ENCODE peak calls at places on chromosomes 11 and 22, in eight cellular contexts. U, L, X, Y, D, P, J and W are unnamed samples.

GRCh38 chr11:34789196-34789834 is 126.9 kb downstream of the APIP start:
- DNase-seq in U (no peak), L (no peak), X (no peak), Y (no peak), D (no peak), P (no peak), J (no peak), W (no peak)

GRCh38 chr11:113895367-113896155 is 9.0 kb upstream of the HTR3B start:
- DNase-seq in U (peak), L (no peak), X (no peak), Y (no peak), D (peak), P (no peak), J (peak), W (no peak)

GRCh38 chr11:77525455-77526091 is 51.7 kb upstream of the PAK1 start:
- DNase-seq in U (peak), L (no peak), X (no peak), Y (no peak), D (no peak), P (no peak), J (no peak), W (no peak)

GRCh38 chr22:49236541-49237075 is 591.1 kb downstream of the BRD1 start:
- DNase-seq in U (peak), L (peak), X (no peak), Y (no peak), D (no peak), P (no peak), J (no peak), W (no peak)

GRCh38 chr22:20965104-20965887 is 1.8 kb upstream of the AIFM3 start:
- DNase-seq in U (no peak), L (no peak), X (no peak), Y (no peak), D (no peak), P (no peak), J (no peak), W (no peak)

GRCh38 chr11:921921-922678 is 3.6 kb upstream of the AP2A2 start:
- DNase-seq in U (no peak), L (no peak), X (no peak), Y (no peak), D (no peak), P (no peak), J (no peak), W (no peak)

GRCh38 chr22:38144025-38144405 is 33.5 kb upstream of the BAIAP2L2 start:
- DNase-seq in U (no peak), L (peak), X (no peak), Y (no peak), D (no peak), P (peak), J (no peak), W (no peak)

GRCh38 chr11:128279861-128280260 is 307.5 kb downstream of the ETS1 start:
- DNase-seq in U (no peak), L (no peak), X (no peak), Y (no peak), D (peak), P (no peak), J (no peak), W (no peak)

GRCh38 chr11:31817054-31817620 is 6.0 kb upstream of the PAX6 start:
- DNase-seq in U (no peak), L (no peak), X (no peak), Y (no peak), D (no peak), P (no peak), J (no peak), W (no peak)

GRCh38 chr11:108037636-108038035 is 28.9 kb downstream of the CUL5 start:
- DNase-seq in U (no peak), L (no peak), X (peak), Y (no peak), D (peak), P (no peak), J (no peak), W (no peak)

GRCh38 chr11:6610591-6610990 is 1.4 kb downstream of the TAF10 start:
- DNase-seq in U (peak), L (peak), X (no peak), Y (no peak), D (no peak), P (no peak), J (no peak), W (no peak)

GRCh38 chr11:70201876-70202861 is 927 bp upstream of the FADD start:
- DNase-seq in U (no peak), L (no peak), X (peak), Y (no peak), D (peak), P (no peak), J (no peak), W (no peak)

GRCh38 chr11:57493507-57494503 is 21.7 kb downstream of the SLC43A1 start:
- DNase-seq in U (peak), L (no peak), X (peak), Y (no peak), D (peak), P (no peak), J (peak), W (no peak)

GRCh38 chr11:92758216-92758615 is 211.2 kb upstream of the MTNR1B start:
- DNase-seq in U (no peak), L (no peak), X (no peak), Y (no peak), D (no peak), P (no peak), J (no peak), W (no peak)

GRCh38 chr22:21931056-21931455 is 21.6 kb downstream of the PPM1F start:
- DNase-seq in U (no peak), L (no peak), X (no peak), Y (no peak), D (no peak), P (no peak), J (no peak), W (no peak)

GRCh38 chr11:73201249-73201648 is 16.8 kb upstream of the P2RY2 start:
- DNase-seq in U (peak), L (peak), X (peak), Y (no peak), D (peak), P (no peak), J (no peak), W (no peak)

GRCh38 chr22:45891996-45892621 is 84.9 kb downstream of the WNT7B start:
- DNase-seq in U (no peak), L (no peak), X (no peak), Y (no peak), D (no peak), P (no peak), J (no peak), W (no peak)

GRCh38 chr11:100739636-100740035 is 52.5 kb downstream of the ARHGAP42 start:
- DNase-seq in U (no peak), L (no peak), X (peak), Y (no peak), D (peak), P (no peak), J (peak), W (peak)

GRCh38 chr11:134049303-134049702 is 19.6 kb upstream of the JAM3 start:
- DNase-seq in U (peak), L (no peak), X (no peak), Y (no peak), D (no peak), P (no peak), J (no peak), W (no peak)
- TF ChIP-seq CTCF in U (no peak), L (no peak), X (no peak), Y (no peak), D (no peak), P (no peak), J (no peak), W (no peak)

DNA sequence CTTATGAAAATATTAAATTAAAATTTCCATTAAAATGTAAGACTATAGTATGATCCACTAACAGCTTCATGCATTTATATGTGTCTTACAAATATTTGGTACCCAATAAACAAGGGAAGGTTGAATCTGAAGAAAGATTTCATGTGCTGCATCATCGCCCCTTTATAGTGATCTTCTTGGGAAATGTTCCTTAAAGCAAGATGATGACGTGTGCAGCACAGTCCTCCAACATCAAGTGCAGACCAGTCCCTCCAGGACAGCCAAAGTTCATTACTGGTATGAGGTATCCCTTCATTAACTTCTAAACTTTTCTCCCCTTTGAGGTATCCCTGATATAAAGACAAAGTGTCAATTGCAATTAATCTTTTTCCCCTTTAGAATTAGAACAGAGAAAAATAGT is 567.0 kb downstream of the METTL15 start:
- DNase-seq in U (no peak), L (no peak), X (no peak), Y (no peak), D (no peak), P (no peak), J (no peak), W (no peak)
- H3K4me3 ChIP-seq in U (no peak), L (no peak), X (no peak), Y (no peak), D (no peak), P (no peak), J (no peak), W (no peak)

DNA sequence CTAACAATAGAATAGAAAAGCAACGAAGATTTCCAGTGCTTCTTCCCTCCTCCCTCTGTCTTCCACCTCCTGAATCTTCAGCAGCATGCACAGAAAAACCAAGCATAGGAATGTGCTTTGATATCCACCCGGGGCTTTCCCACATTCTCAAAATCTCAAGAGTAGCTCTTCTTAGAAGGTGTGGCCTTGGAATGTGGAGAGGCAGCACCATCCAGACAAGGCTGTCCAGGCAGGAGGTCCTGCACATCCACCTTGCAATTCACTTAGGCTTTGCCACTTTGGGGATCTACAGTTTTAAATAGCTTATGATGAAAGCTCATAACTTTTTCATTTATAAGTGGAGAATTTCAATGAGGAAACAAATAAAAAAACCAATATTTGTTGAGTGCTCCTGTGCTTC is 72.9 kb downstream of the KIRREL3 start:
- DNase-seq in U (no peak), L (no peak), X (no peak), Y (no peak), D (no peak), P (no peak), J (no peak), W (no peak)
- TF ChIP-seq CTCF in U (no peak), L (no peak), X (no peak), Y (no peak), D (no peak), P (no peak), J (no peak), W (no peak)

GRCh38 chr11:10524471-10524870 is 16.5 kb downstream of the RNF141 start:
- DNase-seq in U (no peak), L (no peak), X (peak), Y (no peak), D (no peak), P (no peak), J (no peak), W (no peak)
- H3K4me3 ChIP-seq in U (no peak), L (no peak), X (no peak), Y (no peak), D (no peak), P (no peak), J (no peak), W (no peak)

DNA sequence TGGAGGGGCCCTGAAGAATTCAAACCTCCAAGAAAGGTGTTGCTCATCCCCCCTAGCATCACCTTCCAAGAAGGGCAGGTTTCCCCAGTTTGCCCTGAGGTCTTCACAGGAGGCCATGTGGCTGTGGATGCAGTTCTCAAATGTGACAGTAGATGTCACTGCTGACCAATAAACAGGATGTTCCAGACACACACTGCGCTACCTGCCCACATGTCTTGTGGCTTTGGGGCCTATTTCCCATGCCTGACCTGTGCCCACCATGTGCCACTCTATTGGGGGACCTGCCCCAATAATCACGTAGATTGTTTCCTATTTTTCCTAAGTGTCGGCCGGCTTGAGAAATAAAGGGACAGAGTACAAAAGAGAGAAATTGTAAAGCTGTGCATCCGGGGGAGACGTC is 4.5 kb downstream of the GSTT2 start:
- DNase-seq in U (no peak), L (no peak), X (peak), Y (no peak), D (peak), P (no peak), J (peak), W (peak)
- TF ChIP-seq CTCF in U (no peak), L (peak), X (no peak), Y (peak), D (peak), P (peak), J (peak), W (peak)

DNA sequence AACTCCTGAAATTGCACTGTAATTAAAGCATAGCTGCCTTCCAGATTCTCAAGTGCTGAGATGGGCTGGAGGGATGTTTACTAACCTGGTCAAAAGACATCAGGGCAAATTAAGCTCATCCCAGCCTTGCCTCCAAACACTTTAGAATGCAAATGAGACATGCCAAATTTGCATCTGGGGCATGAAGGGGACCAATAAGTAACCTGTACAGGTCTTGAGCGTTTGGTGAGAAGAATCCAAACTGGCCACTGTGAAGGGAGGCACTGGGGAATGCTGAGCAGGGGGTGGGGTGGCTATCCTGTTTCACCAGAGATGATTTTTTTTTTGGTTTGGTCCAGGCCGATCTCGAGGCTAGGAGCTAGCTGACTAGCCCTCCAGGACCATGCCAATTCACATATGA is 38.3 kb upstream of the ADA2 start:
- DNase-seq in U (no peak), L (no peak), X (no peak), Y (no peak), D (no peak), P (no peak), J (no peak), W (no peak)
- H3K4me3 ChIP-seq in U (no peak), L (no peak), X (no peak), Y (no peak), D (no peak), P (no peak), J (no peak), W (no peak)